ENCODE peak calls at places on chromosomes 13 and 19, in ten cellular contexts. One of them, this sample, is unnamed.

GRCh38 chr13:81540777-81541176 is 1199.9 kb upstream of the SPRY2 start:
- DNase-seq in T-helper 1 cell: no peak
- DNase-seq in skeletal muscle cell: no peak
- DNase-seq in lower leg skin: no peak
- DNase-seq in stimulated activated CD8-positive, alpha-beta memory T cell treated with anti-CD3 and anti-CD28 coated beads, Interleukin-4, amount 100 ng/mL, for 1 hour: no peak
- DNase-seq in fibroblast of pulmonary artery: no peak
- DNase-seq in body of pancreas: no peak
- DNase-seq in brain pericyte: no peak
- DNase-seq in choroid plexus epithelial cell: peak; percentile 53
- DNase-seq in kidney: no peak
- DNase-seq in this sample: no peak

GRCh38 chr13:110617326-110618072 is 2.2 kb downstream of the NAXD start:
- DNase-seq in T-helper 1 cell: no peak
- DNase-seq in skeletal muscle cell: peak; percentile 71
- DNase-seq in lower leg skin: no peak
- DNase-seq in stimulated activated CD8-positive, alpha-beta memory T cell treated with anti-CD3 and anti-CD28 coated beads, Interleukin-4, amount 100 ng/mL, for 1 hour: no peak
- DNase-seq in fibroblast of pulmonary artery: peak; percentile 84
- DNase-seq in body of pancreas: peak; percentile 74
- DNase-seq in brain pericyte: peak; percentile 83
- DNase-seq in choroid plexus epithelial cell: peak; percentile 96
- DNase-seq in kidney: no peak
- DNase-seq in this sample: peak; percentile 78

GRCh38 chr19:43581467-43581866 is 5.9 kb downstream of the PINLYP start:
- DNase-seq in T-helper 1 cell: no peak
- DNase-seq in skeletal muscle cell: no peak
- DNase-seq in lower leg skin: no peak
- DNase-seq in stimulated activated CD8-positive, alpha-beta memory T cell treated with anti-CD3 and anti-CD28 coated beads, Interleukin-4, amount 100 ng/mL, for 1 hour: no peak
- DNase-seq in fibroblast of pulmonary artery: no peak
- DNase-seq in body of pancreas: no peak
- DNase-seq in brain pericyte: no peak
- DNase-seq in choroid plexus epithelial cell: no peak
- DNase-seq in kidney: peak; percentile 42
- DNase-seq in this sample: no peak

GRCh38 chr13:104799152-104799551 is 1732.9 kb upstream of the SLC10A2 start:
- DNase-seq in T-helper 1 cell: no peak
- DNase-seq in skeletal muscle cell: no peak
- DNase-seq in lower leg skin: no peak
- DNase-seq in stimulated activated CD8-positive, alpha-beta memory T cell treated with anti-CD3 and anti-CD28 coated beads, Interleukin-4, amount 100 ng/mL, for 1 hour: no peak
- DNase-seq in fibroblast of pulmonary artery: no peak
- DNase-seq in body of pancreas: no peak
- DNase-seq in brain pericyte: no peak
- DNase-seq in choroid plexus epithelial cell: no peak
- DNase-seq in kidney: no peak
- DNase-seq in this sample: no peak

GRCh38 chr19:31356587-31357314 is 7.5 kb upstream of the TSHZ3 start:
- DNase-seq in T-helper 1 cell: no peak
- DNase-seq in skeletal muscle cell: no peak
- DNase-seq in lower leg skin: no peak
- DNase-seq in stimulated activated CD8-positive, alpha-beta memory T cell treated with anti-CD3 and anti-CD28 coated beads, Interleukin-4, amount 100 ng/mL, for 1 hour: no peak
- DNase-seq in fibroblast of pulmonary artery: no peak
- DNase-seq in body of pancreas: peak; percentile 45
- DNase-seq in brain pericyte: no peak
- DNase-seq in choroid plexus epithelial cell: no peak
- DNase-seq in kidney: no peak
- DNase-seq in this sample: no peak

GRCh38 chr13:111658150-111659100 is 338.0 kb downstream of the TEX29 start:
- DNase-seq in T-helper 1 cell: no peak
- DNase-seq in skeletal muscle cell: no peak
- DNase-seq in lower leg skin: peak; percentile 76
- DNase-seq in stimulated activated CD8-positive, alpha-beta memory T cell treated with anti-CD3 and anti-CD28 coated beads, Interleukin-4, amount 100 ng/mL, for 1 hour: no peak
- DNase-seq in fibroblast of pulmonary artery: no peak
- DNase-seq in body of pancreas: no peak
- DNase-seq in brain pericyte: no peak
- DNase-seq in choroid plexus epithelial cell: no peak
- DNase-seq in kidney: no peak
- DNase-seq in this sample: no peak

GRCh38 chr19:29089315-29089855 is 123.6 kb downstream of the UQCRFS1 start:
- DNase-seq in T-helper 1 cell: no peak
- DNase-seq in skeletal muscle cell: no peak
- DNase-seq in lower leg skin: no peak
- DNase-seq in stimulated activated CD8-positive, alpha-beta memory T cell treated with anti-CD3 and anti-CD28 coated beads, Interleukin-4, amount 100 ng/mL, for 1 hour: no peak
- DNase-seq in fibroblast of pulmonary artery: no peak
- DNase-seq in body of pancreas: no peak
- DNase-seq in brain pericyte: no peak
- DNase-seq in choroid plexus epithelial cell: no peak
- DNase-seq in kidney: no peak
- DNase-seq in this sample: no peak

GRCh38 chr13:40376867-40377266 is 289.6 kb downstream of the FOXO1 start:
- DNase-seq in T-helper 1 cell: no peak
- DNase-seq in skeletal muscle cell: no peak
- DNase-seq in lower leg skin: peak; percentile 72
- DNase-seq in stimulated activated CD8-positive, alpha-beta memory T cell treated with anti-CD3 and anti-CD28 coated beads, Interleukin-4, amount 100 ng/mL, for 1 hour: no peak
- DNase-seq in fibroblast of pulmonary artery: peak; percentile 25
- DNase-seq in body of pancreas: no peak
- DNase-seq in brain pericyte: no peak
- DNase-seq in choroid plexus epithelial cell: peak; percentile 24
- DNase-seq in kidney: no peak
- DNase-seq in this sample: no peak

GRCh38 chr13:21676611-21677021 is 5.7 kb downstream of the FGF9 start:
- DNase-seq in T-helper 1 cell: no peak
- DNase-seq in skeletal muscle cell: no peak
- DNase-seq in lower leg skin: no peak
- DNase-seq in stimulated activated CD8-positive, alpha-beta memory T cell treated with anti-CD3 and anti-CD28 coated beads, Interleukin-4, amount 100 ng/mL, for 1 hour: no peak
- DNase-seq in fibroblast of pulmonary artery: no peak
- DNase-seq in body of pancreas: peak; percentile 29
- DNase-seq in brain pericyte: no peak
- DNase-seq in choroid plexus epithelial cell: no peak
- DNase-seq in kidney: no peak
- DNase-seq in this sample: no peak

GRCh38 chr13:27808866-27809546 is 16.7 kb downstream of the GSX1 start:
- DNase-seq in T-helper 1 cell: no peak
- DNase-seq in skeletal muscle cell: no peak
- DNase-seq in lower leg skin: no peak
- DNase-seq in stimulated activated CD8-positive, alpha-beta memory T cell treated with anti-CD3 and anti-CD28 coated beads, Interleukin-4, amount 100 ng/mL, for 1 hour: no peak
- DNase-seq in fibroblast of pulmonary artery: no peak
- DNase-seq in body of pancreas: no peak
- DNase-seq in brain pericyte: no peak
- DNase-seq in choroid plexus epithelial cell: no peak
- DNase-seq in kidney: no peak
- DNase-seq in this sample: no peak

GRCh38 chr19:5360003-5360820 is 19.6 kb upstream of the PTPRS start:
- DNase-seq in T-helper 1 cell: no peak
- DNase-seq in skeletal muscle cell: no peak
- DNase-seq in lower leg skin: no peak
- DNase-seq in stimulated activated CD8-positive, alpha-beta memory T cell treated with anti-CD3 and anti-CD28 coated beads, Interleukin-4, amount 100 ng/mL, for 1 hour: no peak
- DNase-seq in fibroblast of pulmonary artery: peak; percentile 9
- DNase-seq in body of pancreas: no peak
- DNase-seq in brain pericyte: no peak
- DNase-seq in choroid plexus epithelial cell: no peak
- DNase-seq in kidney: peak; percentile 22
- DNase-seq in this sample: no peak

GRCh38 chr19:2255982-2256685 is at the start of gene JSRP1:
- DNase-seq in T-helper 1 cell: no peak
- DNase-seq in skeletal muscle cell: no peak
- DNase-seq in lower leg skin: no peak
- DNase-seq in stimulated activated CD8-positive, alpha-beta memory T cell treated with anti-CD3 and anti-CD28 coated beads, Interleukin-4, amount 100 ng/mL, for 1 hour: no peak
- DNase-seq in fibroblast of pulmonary artery: no peak
- DNase-seq in body of pancreas: no peak
- DNase-seq in brain pericyte: no peak
- DNase-seq in choroid plexus epithelial cell: no peak
- DNase-seq in kidney: peak; percentile 71
- DNase-seq in this sample: no peak

This sample was measured in brain microvascular endothelial cell.